ENCODE peak calls at places on chromosomes 12 and 14, in six cellular contexts. X is transverse colon, C is thyroid gland, Q is A549, K is HCT116, D is IMR-90. M is an unnamed sample.

GRCh38 chr14:76997257-76997970 is 31.1 kb downstream of the IRF2BPL start:
- DNase-seq in X (no peak), Q (no peak), K (no peak), C (no peak), D (peak; percentile 32), M (no peak)

GRCh38 chr14:26427059-26427458 is 170.8 kb downstream of the NOVA1 start:
- DNase-seq in D (no peak), K (no peak), X (no peak), Q (no peak), C (no peak), M (no peak)

GRCh38 chr12:119659289-119659897 is 8.5 kb upstream of the PRKAB1 start:
- DNase-seq in K (no peak), Q (peak; percentile 52), D (peak; percentile 24), X (peak; percentile 47), C (no peak), M (peak; percentile 63)

GRCh38 chr12:99985129-99985570 is 414 bp upstream of the ANKS1B start:
- DNase-seq in Q (no peak), X (no peak), K (no peak), D (no peak), C (no peak), M (peak; percentile 25)

GRCh38 chr12:31702047-31702446 is 26.8 kb downstream of the AMN1 start:
- DNase-seq in C (no peak), Q (no peak), K (peak; percentile 15), D (peak; percentile 10), X (no peak), M (peak; percentile 5)

GRCh38 chr12:83826112-83826511 is 1086.5 kb downstream of the SLC6A15 start:
- DNase-seq in D (peak; percentile 28), X (no peak), Q (no peak), C (peak; percentile 5), K (peak; percentile 22), M (peak; percentile 5)

GRCh38 chr12:106135781-106136180 is 3.0 kb downstream of the NUAK1 start:
- DNase-seq in D (peak; percentile 55), Q (no peak), K (no peak), C (peak; percentile 19), X (no peak), M (no peak)

GRCh38 chr12:68043446-68043845 is 54.2 kb downstream of the IFNG-AS1 start:
- DNase-seq in D (no peak), C (no peak), K (no peak), Q (no peak), X (no peak), M (no peak)

GRCh38 chr12:90075685-90076084 is 367.0 kb upstream of the ATP2B1 start:
- DNase-seq in K (no peak), X (no peak), D (no peak), Q (no peak), C (no peak), M (no peak)

GRCh38 chr14:72644038-72644437 is 249.9 kb downstream of the DPF3 start:
- DNase-seq in K (no peak), Q (no peak), C (no peak), D (peak; percentile 30), X (no peak), M (no peak)

DNA sequence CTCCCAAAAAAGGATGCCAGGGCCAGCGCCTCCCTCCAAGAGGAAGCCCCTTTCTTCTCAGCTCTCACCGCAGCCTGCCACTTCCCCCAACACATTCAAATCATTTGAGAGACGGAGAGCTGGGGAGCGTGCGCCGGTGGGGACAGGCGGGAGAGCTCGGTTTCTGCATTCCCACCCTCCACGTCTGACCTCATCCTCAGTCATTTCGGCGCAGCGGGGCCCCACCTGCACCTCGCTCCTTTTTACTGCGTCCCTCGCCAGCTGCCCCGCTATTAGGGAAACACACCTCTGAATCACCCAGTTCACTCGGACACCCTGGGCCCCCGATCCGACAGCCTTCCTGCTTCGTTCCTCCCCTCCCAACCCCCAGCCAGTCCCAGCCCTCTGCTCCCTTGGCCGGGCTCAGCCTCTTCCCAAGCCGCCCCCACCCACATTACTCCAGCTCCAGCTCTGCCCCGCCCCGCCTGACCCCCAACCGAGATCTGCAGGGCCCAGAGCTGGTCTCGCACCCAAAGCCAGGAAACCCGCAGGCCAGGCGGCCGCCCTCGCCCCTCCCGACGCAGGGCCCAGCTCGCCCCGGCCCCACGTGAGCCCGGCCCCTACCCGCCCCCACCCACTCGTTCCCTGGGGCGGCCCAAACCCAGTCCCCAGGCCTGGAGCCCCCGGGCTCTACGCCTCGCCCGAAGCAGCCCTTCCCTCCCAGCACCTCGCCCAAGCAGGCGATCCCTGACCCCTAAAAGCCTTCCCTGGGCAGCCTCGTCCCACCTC is 797 bp downstream of the CORO1C start:
- DNase-seq in K (peak; percentile 12), C (peak; percentile 51), X (peak; percentile 76), D (peak; percentile 88), Q (peak; percentile 61), M (peak; percentile 78)
- TF ChIP-seq POLR2A in K (no peak), C (peak; percentile 48), X (peak; percentile 75), D (peak; percentile 78), Q (no peak), M (no peak)

GRCh38 chr12:57234571-57235011 is 5.1 kb downstream of the SHMT2 start:
- DNase-seq in Q (no peak), K (no peak), C (no peak), X (no peak), D (no peak), M (no peak)

GRCh38 chr12:57236925-57237652 is 7.6 kb downstream of the SHMT2 start:
- DNase-seq in D (no peak), Q (no peak), C (no peak), X (no peak), K (no peak), M (peak; percentile 26)

GRCh38 chr12:57235012-57235727 is 5.7 kb downstream of the SHMT2 start:
- DNase-seq in C (no peak), X (no peak), D (peak; percentile 60), Q (no peak), K (no peak), M (no peak)

GRCh38 chr12:57236224-57236924 is 6.9 kb downstream of the SHMT2 start:
- DNase-seq in K (no peak), D (no peak), C (no peak), Q (no peak), X (no peak), M (no peak)

GRCh38 chr12:57235728-57236131 is 6.2 kb downstream of the SHMT2 start:
- DNase-seq in D (no peak), K (no peak), Q (no peak), C (no peak), X (no peak), M (no peak)
- TF ChIP-seq POLR2A in D (no peak), K (no peak), Q (no peak), C (no peak), X (no peak), M (peak; percentile 15)

GRCh38 chr14:69600304-69600891 is 11.0 kb upstream of the SUSD6 start:
- DNase-seq in C (no peak), D (no peak), X (no peak), Q (no peak), K (no peak), M (no peak)
- TF ChIP-seq POLR2A in C (no peak), D (no peak), X (no peak), Q (no peak), K (no peak), M (no peak)

DNA sequence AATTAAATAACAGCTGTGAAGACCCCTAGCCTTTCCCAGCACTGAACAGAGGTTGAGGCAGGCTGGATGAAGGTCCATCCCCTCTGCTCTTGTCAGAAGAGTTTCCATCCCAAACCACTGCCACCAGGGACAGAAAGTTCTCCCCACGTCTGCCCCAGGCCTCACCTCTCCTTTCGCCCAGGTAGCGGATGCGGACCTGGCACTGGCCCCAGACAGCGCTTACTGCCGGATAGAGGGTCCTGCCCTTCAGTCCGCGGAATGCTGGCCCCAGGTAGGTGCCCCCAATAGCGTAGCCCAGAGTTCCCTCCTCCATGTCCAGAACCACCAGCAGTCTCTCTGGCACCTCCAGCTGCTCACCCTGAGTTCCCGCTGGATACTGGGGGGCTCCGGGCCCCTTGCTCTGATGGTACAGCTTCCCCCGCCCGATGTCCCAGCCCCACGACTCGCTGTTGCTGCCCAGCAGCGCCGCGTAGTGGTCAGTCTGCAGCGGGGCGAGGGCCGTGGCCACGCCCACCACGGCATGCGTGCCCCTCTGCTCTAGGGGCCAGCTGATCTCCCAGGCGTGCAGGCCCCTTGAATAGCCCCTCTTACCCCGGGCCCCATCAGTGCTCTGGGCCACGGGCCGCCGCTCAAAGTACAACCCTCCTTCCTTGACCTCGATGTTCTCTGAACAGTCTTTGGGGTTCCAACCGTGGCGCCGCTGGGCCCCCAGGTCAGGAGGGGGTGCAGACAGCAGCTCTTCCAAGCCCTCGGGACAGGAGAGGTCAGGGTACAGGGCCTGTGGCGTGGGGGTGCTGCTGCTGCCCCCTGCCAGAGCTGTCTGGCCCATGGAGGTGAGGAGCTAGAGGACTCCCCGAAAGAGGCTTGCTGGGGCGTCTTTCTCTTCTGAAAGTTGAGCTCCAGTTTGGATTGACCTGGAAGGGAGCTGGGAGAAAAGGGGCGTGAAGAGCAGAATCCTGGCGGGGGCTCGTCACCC is 742 bp downstream of the SPSB2 start:
- DNase-seq in X (peak; percentile 91), C (peak; percentile 84), Q (peak; percentile 78), D (peak; percentile 64), K (peak; percentile 49), M (peak; percentile 90)
- TF ChIP-seq POLR2A in X (no peak), C (no peak), Q (peak; percentile 59), D (no peak), K (no peak), M (no peak)

GRCh38 chr14:24137529-24138395 is 1.8 kb downstream of the PSME1 start:
- DNase-seq in D (no peak), Q (no peak), C (no peak), X (no peak), K (no peak), M (no peak)
- TF ChIP-seq POLR2A in D (no peak), Q (no peak), C (no peak), X (no peak), K (peak; percentile 34), M (no peak)

GRCh38 chr12:132886529-132887477 is 602 bp downstream of the CHFR start:
- DNase-seq in C (no peak), Q (peak; percentile 12), K (no peak), D (peak; percentile 4), X (peak; percentile 20), M (peak; percentile 66)

GRCh38 chr12:132888852-132889251 is 1.4 kb upstream of the CHFR start:
- DNase-seq in X (no peak), D (no peak), K (no peak), Q (no peak), C (no peak), M (no peak)

GRCh38 chr12:132881853-132882252 is 5.6 kb downstream of the CHFR start:
- DNase-seq in D (peak; percentile 78), Q (no peak), X (no peak), C (no peak), K (no peak), M (no peak)

GRCh38 chr12:132887513-132888341 is at the start of gene CHFR:
- DNase-seq in X (peak; percentile 97), C (peak; percentile 98), Q (peak; percentile 85), D (peak; percentile 96), K (no peak), M (peak; percentile 98)
- TF ChIP-seq POLR2A in X (peak; percentile 73), C (peak; percentile 53), Q (peak; percentile 20), D (peak; percentile 77), K (no peak), M (peak; percentile 85)

GRCh38 chr12:10211975-10212622 is 578 bp upstream of the GABARAPL1 start:
- DNase-seq in D (peak; percentile 100), Q (peak; percentile 98), C (peak; percentile 98), X (peak; percentile 98), K (peak; percentile 96), M (peak; percentile 95)
- TF ChIP-seq POLR2A in D (peak; percentile 79), Q (no peak), C (peak; percentile 92), X (peak; percentile 88), K (no peak), M (peak; percentile 74)